ENCODE peak calls at places on chromosomes 4 and X, in eight cellular contexts. Y, E, L, A, I, P, Q and R are unnamed samples.

GRCh38 chrX:125757794-125758564 is 408.1 kb downstream of the DCAF12L2 start:
- DNase-seq in Y (no peak), E (no peak), L (no peak), A (no peak), I (no peak), P (peak), Q (peak), R (no peak)

GRCh38 chrX:108224727-108225455 is 133.3 kb downstream of the ATG4A start:
- DNase-seq in Y (peak), E (peak), L (peak), A (no peak), I (peak), P (no peak), Q (peak), R (no peak)

GRCh38 chr4:89024051-89024675 is 32.8 kb downstream of the FAM13A start:
- DNase-seq in Y (peak), E (no peak), L (peak), A (no peak), I (peak), P (no peak), Q (peak), R (no peak)

GRCh38 chrX:54978448-54978847 is 15.5 kb downstream of the PFKFB1 start:
- DNase-seq in Y (no peak), E (no peak), L (no peak), A (no peak), I (no peak), P (no peak), Q (peak), R (no peak)

GRCh38 chr4:18641334-18641733 is 619.8 kb upstream of the LCORL start:
- DNase-seq in Y (no peak), E (no peak), L (no peak), A (no peak), I (no peak), P (no peak), Q (no peak), R (no peak)

GRCh38 chr4:86497131-86497530 is 97.0 kb upstream of the PTPN13 start:
- DNase-seq in Y (peak), E (no peak), L (no peak), A (no peak), I (no peak), P (no peak), Q (peak), R (no peak)

GRCh38 chr4:163330828-163331628 is 1.4 kb downstream of the NPY1R start:
- DNase-seq in Y (no peak), E (no peak), L (no peak), A (no peak), I (no peak), P (no peak), Q (no peak), R (no peak)

GRCh38 chr4:81607947-81608346 is 136.2 kb upstream of the RASGEF1B start:
- DNase-seq in Y (no peak), E (no peak), L (no peak), A (no peak), I (no peak), P (no peak), Q (peak), R (no peak)

GRCh38 chrX:45479835-45480422 is 279.3 kb upstream of the DIPK2B start:
- DNase-seq in Y (peak), E (no peak), L (no peak), A (no peak), I (no peak), P (no peak), Q (peak), R (no peak)

DNA sequence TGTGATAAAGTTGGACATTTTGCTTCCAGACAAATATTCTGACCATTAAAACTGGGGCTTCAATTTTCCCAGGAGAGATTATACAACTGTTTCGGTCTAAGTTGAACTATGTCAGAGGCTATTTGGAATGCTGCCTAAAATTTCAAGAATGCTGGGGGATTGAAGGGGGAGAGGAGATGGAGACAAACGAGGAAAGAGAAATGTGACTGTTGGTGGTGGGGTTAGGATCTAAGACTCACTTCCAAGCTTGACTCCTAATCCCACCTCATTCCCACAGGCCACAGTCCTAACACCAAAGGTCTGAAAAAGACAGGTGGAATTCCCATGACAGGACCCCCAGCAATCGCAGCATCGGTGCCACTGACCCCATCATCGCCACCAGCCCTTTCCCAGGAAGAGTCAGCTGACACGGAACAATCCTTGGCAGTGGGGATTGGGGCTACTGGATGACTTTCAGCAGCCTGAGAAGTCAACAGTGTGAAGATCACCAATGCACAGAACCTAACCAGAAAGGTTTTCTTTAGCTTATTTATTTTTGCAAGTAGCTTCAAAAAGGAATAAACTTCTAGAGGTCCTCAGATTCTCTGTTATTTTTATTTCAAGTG is 74.0 kb upstream of the PRSS48 start:
- DNase-seq in Y (no peak), E (no peak), L (no peak), A (no peak), I (no peak), P (no peak), Q (peak), R (no peak)
- TF ChIP-seq CTCF in Y (no peak), E (no peak), L (no peak), A (no peak), I (no peak), P (no peak), Q (no peak), R (no peak)

DNA sequence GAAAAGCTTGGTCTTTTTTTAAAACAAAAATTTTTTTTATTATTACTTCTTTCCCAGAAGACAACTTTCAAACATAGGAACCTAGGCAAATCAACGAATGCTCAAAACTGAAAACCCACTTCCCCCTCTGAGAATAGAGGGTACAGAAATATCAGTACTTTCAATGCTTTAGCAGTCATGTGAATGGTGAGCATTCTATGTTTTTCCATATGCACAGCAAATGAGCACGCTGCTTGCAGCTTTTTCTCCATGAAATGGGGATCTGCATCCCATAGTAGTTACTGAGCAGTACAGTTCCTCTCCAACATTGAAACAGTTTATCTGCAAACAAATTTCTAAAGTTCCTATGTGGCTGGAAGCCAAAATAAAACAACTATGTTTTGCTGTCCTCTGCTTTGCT is 108.4 kb upstream of the BMP2K start:
- DNase-seq in Y (no peak), E (no peak), L (peak), A (no peak), I (no peak), P (no peak), Q (no peak), R (no peak)
- TF ChIP-seq CTCF in Y (no peak), E (no peak), L (no peak), A (no peak), I (no peak), P (no peak), Q (no peak), R (no peak)

DNA sequence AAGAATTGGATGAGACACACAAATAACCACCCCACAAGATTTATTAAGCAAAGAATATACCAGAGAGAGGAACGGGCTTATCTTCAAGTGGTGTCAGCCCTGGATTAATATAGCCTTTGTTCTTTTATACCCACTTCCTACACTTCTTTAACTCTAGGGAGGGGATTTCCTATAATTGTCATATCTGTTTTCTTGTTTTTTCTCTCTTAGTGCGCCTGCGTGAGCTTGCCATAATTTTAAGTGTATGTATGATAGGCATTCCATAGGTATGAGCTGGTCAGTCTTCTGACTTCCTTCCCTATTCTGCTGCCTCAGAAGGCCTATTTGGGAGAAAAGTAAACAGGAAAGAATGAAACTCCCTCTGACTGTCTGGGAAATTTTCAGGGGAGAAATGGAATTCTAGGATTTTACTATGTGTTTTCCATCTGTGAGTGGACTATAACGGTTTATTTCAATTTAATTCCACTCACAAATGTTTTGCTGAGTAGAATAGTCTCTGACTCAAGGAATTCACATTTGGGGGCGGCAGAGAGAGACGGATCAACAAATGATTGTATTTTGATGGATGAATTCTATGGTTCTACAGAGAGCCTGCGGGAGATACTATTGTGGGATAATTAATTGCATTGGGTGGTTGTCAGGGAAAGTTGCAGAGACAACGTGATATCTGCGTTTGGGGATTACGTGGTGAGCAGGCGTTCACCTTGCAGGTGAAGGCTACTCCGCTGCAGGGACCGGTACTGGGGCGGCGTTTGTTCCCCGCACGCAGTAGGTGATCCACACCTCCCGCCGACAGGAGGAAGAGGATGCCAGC is 626 bp upstream of the CEP135 start:
- DNase-seq in Y (peak), E (no peak), L (peak), A (no peak), I (peak), P (no peak), Q (peak), R (no peak)
- TF ChIP-seq CTCF in Y (no peak), E (no peak), L (peak), A (no peak), I (no peak), P (no peak), Q (no peak), R (no peak)

GRCh38 chrX:106401965-106402559 is 209.7 kb upstream of the RADX start:
- DNase-seq in Y (no peak), E (no peak), L (no peak), A (no peak), I (no peak), P (no peak), Q (no peak), R (no peak)

GRCh38 chrX:106392346-106392745 is 219.4 kb upstream of the RADX start:
- DNase-seq in Y (no peak), E (no peak), L (no peak), A (no peak), I (no peak), P (no peak), Q (no peak), R (no peak)

DNA sequence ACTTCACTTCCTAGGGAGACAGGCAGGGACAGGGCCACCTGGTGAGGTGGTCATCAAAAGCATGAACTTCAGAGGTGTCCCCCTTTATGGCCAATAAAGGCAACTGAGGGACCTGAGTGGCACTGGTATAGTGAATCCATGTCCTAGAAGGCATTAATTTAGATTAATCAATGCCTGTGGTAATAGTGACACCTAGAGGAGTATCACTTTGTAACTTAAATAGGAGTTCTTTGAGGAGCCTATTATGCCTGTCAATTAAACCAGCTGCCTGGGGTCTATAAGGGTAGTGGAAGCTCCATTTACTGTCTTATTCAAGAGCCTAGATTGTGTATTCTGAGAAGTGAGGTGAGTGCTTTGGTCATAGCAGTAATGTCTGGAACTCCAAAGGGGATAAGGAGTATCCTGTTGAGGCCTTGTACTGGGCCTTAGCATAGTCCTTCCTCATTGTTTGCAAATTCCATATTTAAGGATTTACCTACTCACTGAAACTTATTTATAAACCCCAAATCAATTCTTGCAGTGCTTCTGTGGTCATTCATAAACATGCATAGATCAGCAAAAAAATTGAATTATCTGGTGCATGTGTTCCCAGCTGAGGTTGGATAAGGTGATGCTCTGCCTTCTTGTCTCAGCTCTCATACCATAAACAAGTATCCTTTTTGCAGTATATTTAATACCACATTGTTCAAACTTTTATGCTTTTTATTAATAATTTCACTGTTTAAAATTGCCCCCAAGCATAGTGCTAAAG is 213.8 kb upstream of the RADX start:
- DNase-seq in Y (no peak), E (no peak), L (peak), A (no peak), I (no peak), P (no peak), Q (peak), R (no peak)
- TF ChIP-seq CTCF in Y (peak), E (no peak), L (peak), A (no peak), I (peak), P (peak), Q (no peak), R (peak)

GRCh38 chr4:180557348-180557747 is 1685.9 kb upstream of the TENM3 start:
- DNase-seq in Y (no peak), E (no peak), L (peak), A (no peak), I (no peak), P (no peak), Q (no peak), R (no peak)
- TF ChIP-seq CTCF in Y (no peak), E (peak), L (peak), A (no peak), I (peak), P (no peak), Q (no peak), R (peak)

DNA sequence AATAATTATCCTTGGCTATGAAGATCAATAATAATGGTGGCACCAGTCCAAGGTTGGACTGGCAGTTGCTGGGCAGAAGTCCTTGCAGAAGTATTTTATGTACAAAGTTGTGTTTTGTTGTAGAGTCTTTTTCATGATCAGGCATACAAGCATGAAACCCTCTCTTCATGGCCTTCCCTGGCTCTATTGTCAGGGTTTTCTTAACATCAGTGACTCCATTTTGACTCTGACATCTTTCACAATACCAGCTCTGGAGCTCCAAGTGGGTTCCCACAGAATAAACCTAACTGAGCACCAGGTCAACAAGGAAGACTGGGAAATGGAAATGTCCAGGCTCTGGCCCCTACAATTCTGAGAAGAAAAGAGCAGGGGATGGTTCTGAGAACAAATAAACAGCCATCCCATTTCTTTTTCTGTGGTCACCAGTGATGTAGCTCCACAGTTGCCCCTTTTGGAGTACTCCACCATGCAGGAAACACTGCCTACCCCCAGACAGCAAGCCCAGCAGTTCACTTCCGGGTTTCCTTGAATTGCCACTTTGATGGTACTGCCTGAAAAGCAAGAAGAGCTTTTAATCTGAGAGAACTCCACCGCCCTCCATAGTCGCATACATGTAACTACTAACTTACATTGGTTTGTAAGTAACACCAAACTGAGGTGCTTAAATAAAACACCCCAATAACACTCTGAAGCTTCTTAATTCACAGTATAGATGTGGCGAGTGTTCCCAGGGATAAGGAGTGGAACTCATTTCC is 53.5 kb upstream of the HPSE start:
- DNase-seq in Y (no peak), E (no peak), L (peak), A (no peak), I (no peak), P (no peak), Q (peak), R (no peak)
- TF ChIP-seq CTCF in Y (no peak), E (no peak), L (peak), A (no peak), I (no peak), P (no peak), Q (no peak), R (no peak)